ENCODE peak calls at places on chromosomes 6 and 20, in eight cellular contexts. W is neural progenitor cell, K is H9, O is fibroblast of lung, F is PC-3, T is colonic mucosa, J is SK-N-SH, Q is GM23248. U is an unnamed sample.
A peak's percentile ranks its signal among the peaks of the same experiment; 100 is the strongest.

GRCh38 chr6:132730560-132730959 is 16.7 kb upstream of the VNN1 start:
- DNase-seq in Q (peak; percentile 85), T (no peak), K (no peak), W (no peak), O (peak; percentile 95), J (no peak), F (peak; percentile 86), U (no peak)

GRCh38 chr6:19838442-19839236 is 1.5 kb downstream of the ID4 start:
- DNase-seq in K (peak; percentile 74), J (peak; percentile 45), T (peak; percentile 40), O (peak; percentile 12), Q (peak; percentile 60), F (peak; percentile 52), W (peak; percentile 70), U (no peak)

GRCh38 chr6:134022650-134023049 is 29.8 kb downstream of the SLC2A12 start:
- DNase-seq in W (no peak), O (no peak), J (no peak), F (no peak), T (no peak), Q (no peak), K (no peak), U (no peak)

GRCh38 chr20:4123537-4124225 is 108.3 kb upstream of the RNF24 start:
- DNase-seq in O (no peak), K (no peak), T (no peak), F (no peak), W (no peak), Q (no peak), J (no peak), U (no peak)

GRCh38 chr6:113447088-113447831 is 409.9 kb upstream of the MARCKS start:
- DNase-seq in W (no peak), F (peak; percentile 75), Q (peak; percentile 90), O (peak; percentile 92), T (no peak), J (no peak), K (no peak), U (no peak)

GRCh38 chr6:163777379-163777686 is 362.8 kb downstream of the QKI start:
- DNase-seq in F (no peak), J (peak; percentile 30), Q (no peak), T (no peak), W (no peak), O (no peak), K (no peak), U (no peak)

GRCh38 chr6:130037207-130037811 is 18.9 kb downstream of the L3MBTL3 start:
- DNase-seq in O (no peak), J (peak; percentile 4), W (no peak), K (no peak), T (no peak), F (peak; percentile 40), Q (peak; percentile 32), U (no peak)

GRCh38 chr6:38234934-38235678 is 404.6 kb downstream of the BTBD9 start:
- DNase-seq in K (no peak), O (no peak), Q (no peak), J (no peak), F (no peak), T (no peak), W (no peak), U (no peak)

GRCh38 chr20:21202284-21202683 is 76.4 kb downstream of the KIZ start:
- DNase-seq in J (no peak), T (no peak), F (peak; percentile 69), K (no peak), W (no peak), O (peak; percentile 17), Q (peak; percentile 39), U (no peak)

GRCh38 chr6:100176321-100176950 is 182.4 kb upstream of the MCHR2 start:
- DNase-seq in K (no peak), Q (peak; percentile 82), J (no peak), W (peak; percentile 54), T (no peak), O (peak; percentile 75), F (peak; percentile 70), U (peak; percentile 53)

GRCh38 chr6:168196385-168196860 is 117.4 kb upstream of the FRMD1 start:
- DNase-seq in K (peak; percentile 18), O (no peak), W (no peak), J (no peak), Q (no peak), F (peak; percentile 38), T (peak; percentile 81), U (no peak)

GRCh38 chr6:77401231-77401630 is 62.1 kb downstream of the HTR1B start:
- DNase-seq in K (no peak), T (no peak), Q (peak; percentile 1), J (no peak), W (no peak), O (no peak), F (no peak), U (no peak)

GRCh38 chr20:38810926-38811325 is 5.4 kb downstream of the PPP1R16B start:
- DNase-seq in J (no peak), Q (no peak), F (no peak), O (no peak), W (no peak), K (peak; percentile 12), T (no peak), U (no peak)

GRCh38 chr20:38811769-38812168 is 6.3 kb downstream of the PPP1R16B start:
- DNase-seq in T (no peak), Q (no peak), K (no peak), W (no peak), J (no peak), O (no peak), F (no peak), U (no peak)

GRCh38 chr20:38809942-38810341 is 4.4 kb downstream of the PPP1R16B start:
- DNase-seq in O (no peak), Q (no peak), K (peak; percentile 17), F (no peak), J (no peak), W (no peak), T (no peak), U (no peak)

GRCh38 chr20:38812915-38813573 is 7.5 kb downstream of the PPP1R16B start:
- DNase-seq in T (no peak), O (no peak), K (no peak), F (no peak), J (no peak), Q (no peak), W (no peak), U (no peak)

DNA sequence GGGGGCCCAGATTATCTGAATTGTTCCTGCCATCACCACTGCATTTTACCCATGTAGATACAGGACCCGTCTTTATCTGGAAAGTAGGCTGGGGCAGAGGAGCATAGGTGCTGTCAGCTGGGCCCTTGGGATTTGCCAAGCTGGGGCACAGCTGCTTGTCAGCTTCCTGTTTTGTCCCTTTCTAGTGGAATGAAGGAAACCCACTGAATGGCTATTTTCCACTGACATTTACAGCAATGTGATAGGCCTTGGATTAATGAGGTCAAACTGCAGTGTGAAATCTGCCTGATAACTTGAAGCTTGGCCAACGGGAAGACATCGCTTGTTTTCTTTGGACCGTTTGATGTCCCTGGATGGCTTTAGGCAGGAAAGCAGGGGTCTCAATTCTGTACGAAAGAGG is 6.7 kb downstream of the PPP1R16B start:
- DNase-seq in T (no peak), J (no peak), W (no peak), F (no peak), Q (no peak), O (no peak), K (no peak), U (no peak)
- H3K9ac ChIP-seq in T (no peak overlapping the region), J (no peak overlapping the region), W (no peak overlapping the region), F (no peak overlapping the region), Q (no peak overlapping the region), O (no peak overlapping the region), K (no peak overlapping the region), U (no peak overlapping the region)

GRCh38 chr6:107713214-107713962 is 110.7 kb downstream of the SCML4 start:
- DNase-seq in F (no peak), T (no peak), Q (peak; percentile 49), J (peak; percentile 35), W (no peak), O (no peak), K (no peak), U (no peak)
- H3K9ac ChIP-seq in F (no peak overlapping the region), T (no peak overlapping the region), Q (peak overlapping the region; percentile 28), J (no peak overlapping the region), W (no peak overlapping the region), O (no peak overlapping the region), K (no peak overlapping the region), U (no peak overlapping the region)

GRCh38 chr6:3266170-3266569 is 7.4 kb downstream of the PSMG4 start:
- DNase-seq in O (no peak), F (no peak), Q (no peak), W (no peak), J (no peak), T (no peak), K (no peak), U (no peak)

GRCh38 chr6:3263091-3263490 is 4.3 kb downstream of the PSMG4 start:
- DNase-seq in F (no peak), K (no peak), Q (no peak), O (no peak), W (no peak), J (no peak), T (no peak), U (no peak)

GRCh38 chr6:3264356-3264755 is 5.6 kb downstream of the PSMG4 start:
- DNase-seq in F (no peak), Q (no peak), J (no peak), O (no peak), W (no peak), T (no peak), K (no peak), U (no peak)

GRCh38 chr6:3267162-3267561 is 8.4 kb downstream of the PSMG4 start:
- DNase-seq in F (no peak), Q (no peak), K (no peak), J (no peak), O (no peak), T (no peak), W (no peak), U (no peak)

DNA sequence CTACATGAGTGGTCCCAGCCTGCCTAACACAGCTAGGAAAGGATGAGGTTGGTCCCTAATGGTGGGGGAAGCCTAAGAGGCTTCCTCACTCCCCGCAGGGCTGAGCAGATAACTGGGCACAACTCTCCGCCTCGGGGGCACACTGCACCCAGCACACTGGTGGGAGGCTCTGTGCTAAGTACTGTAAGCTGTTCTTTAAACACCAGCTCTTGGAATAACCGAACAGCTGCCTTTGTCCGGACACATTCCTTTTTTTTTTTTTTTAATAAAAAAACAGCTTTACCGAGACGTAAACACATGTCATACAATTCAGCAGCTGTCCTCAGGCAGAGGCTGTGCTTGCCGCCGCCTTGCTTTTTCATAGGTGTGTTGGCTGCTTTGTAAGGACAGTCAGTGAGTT is 6.9 kb downstream of the PSMG4 start:
- DNase-seq in F (no peak), Q (no peak), J (no peak), K (no peak), W (no peak), T (no peak), O (no peak), U (no peak)
- H3K9ac ChIP-seq in F (no peak overlapping the region), Q (no peak overlapping the region), J (no peak overlapping the region), K (no peak overlapping the region), W (no peak overlapping the region), T (no peak overlapping the region), O (no peak overlapping the region), U (no peak overlapping the region)

GRCh38 chr20:36117638-36118037 is 36.9 kb upstream of the EPB41L1 start:
- DNase-seq in W (no peak), F (no peak), O (no peak), T (no peak), Q (peak; percentile 40), J (no peak), K (no peak), U (no peak)
- H3K9ac ChIP-seq in W (no peak overlapping the region), F (no peak overlapping the region), O (no peak overlapping the region), T (no peak overlapping the region), Q (peak overlapping the region; percentile 26), J (no peak overlapping the region), K (no peak overlapping the region), U (no peak overlapping the region)

GRCh38 chr6:43999628-44000027 is 127.6 kb downstream of the MRPL14 start:
- DNase-seq in T (no peak), F (no peak), K (no peak), O (no peak), J (no peak), Q (no peak), W (no peak), U (no peak)
- H3K9ac ChIP-seq in T (no peak overlapping the region), F (no peak overlapping the region), K (no peak overlapping the region), O (no peak overlapping the region), J (no peak overlapping the region), Q (no peak overlapping the region), W (no peak overlapping the region), U (no peak overlapping the region)

U was measured in SK-N-MC.